ENCODE peak calls at places on chromosome 21, in six cellular contexts. R is brain microvascular endothelial cell, X is left ventricle myocardium inferior, D is RWPE1, C is heart left ventricle, F is A549. U is an unnamed sample.

GRCh38 chr21:29351691-29352090 is 53.0 kb downstream of the BACH1 start:
- DNase-seq in R (peak; percentile 64), X (no peak), D (no peak), C (no peak), F (no peak), U (no peak)

GRCh38 chr21:41066086-41066938 is 101.6 kb upstream of the BACE2 start:
- DNase-seq in R (no peak), X (peak; percentile 31), D (no peak), C (no peak), F (no peak), U (no peak)

GRCh38 chr21:33022828-33023573 is 2.7 kb upstream of the OLIG2 start:
- DNase-seq in R (no peak), X (no peak), D (no peak), C (no peak), F (no peak), U (no peak)

GRCh38 chr21:26840912-26841311 is 4.3 kb downstream of the ADAMTS1 start:
- DNase-seq in R (peak; percentile 38), X (peak; percentile 57), D (no peak), C (peak; percentile 81), F (no peak), U (peak; percentile 63)

GRCh38 chr21:33761104-33762036 is 119.1 kb downstream of the ITSN1 start:
- DNase-seq in R (peak; percentile 95), X (no peak), D (peak; percentile 78), C (peak; percentile 32), F (peak; percentile 46), U (no peak)

GRCh38 chr21:26169611-26170470 is 729 bp downstream of the APP start:
- DNase-seq in R (peak; percentile 45), X (peak; percentile 69), D (peak; percentile 53), C (peak; percentile 70), F (peak; percentile 22), U (peak; percentile 64)

GRCh38 chr21:22889445-22889844 is 1891.2 kb downstream of the NCAM2 start:
- DNase-seq in R (no peak), X (no peak), D (no peak), C (no peak), F (no peak), U (no peak)

GRCh38 chr21:43917515-43918384 is 52.7 kb downstream of the AGPAT3 start:
- DNase-seq in R (no peak), X (no peak), D (no peak), C (no peak), F (no peak), U (peak; percentile 10)

GRCh38 chr21:45140346-45140940 is 66.1 kb downstream of the ADARB1 start:
- DNase-seq in R (peak; percentile 94), X (peak; percentile 69), D (peak; percentile 78), C (peak; percentile 73), F (peak; percentile 79), U (peak; percentile 72)

GRCh38 chr21:28959367-28960099 is 33.1 kb downstream of the LTN1 start:
- DNase-seq in R (peak; percentile 68), X (no peak), D (no peak), C (no peak), F (peak; percentile 8), U (no peak)

GRCh38 chr21:44889625-44890337 is 16.3 kb upstream of the PTTG1IP start:
- DNase-seq in R (no peak), X (peak; percentile 11), D (no peak), C (no peak), F (no peak), U (no peak)

GRCh38 chr21:38561613-38562012 is 63.3 kb upstream of the ERG start:
- DNase-seq in R (no peak), X (no peak), D (no peak), C (no peak), F (no peak), U (no peak)

GRCh38 chr21:38562182-38562581 is 63.9 kb upstream of the ERG start:
- DNase-seq in R (no peak), X (no peak), D (no peak), C (no peak), F (no peak), U (no peak)

GRCh38 chr21:38561205-38561604 is 62.9 kb upstream of the ERG start:
- DNase-seq in R (no peak), X (no peak), D (no peak), C (no peak), F (no peak), U (no peak)

DNA sequence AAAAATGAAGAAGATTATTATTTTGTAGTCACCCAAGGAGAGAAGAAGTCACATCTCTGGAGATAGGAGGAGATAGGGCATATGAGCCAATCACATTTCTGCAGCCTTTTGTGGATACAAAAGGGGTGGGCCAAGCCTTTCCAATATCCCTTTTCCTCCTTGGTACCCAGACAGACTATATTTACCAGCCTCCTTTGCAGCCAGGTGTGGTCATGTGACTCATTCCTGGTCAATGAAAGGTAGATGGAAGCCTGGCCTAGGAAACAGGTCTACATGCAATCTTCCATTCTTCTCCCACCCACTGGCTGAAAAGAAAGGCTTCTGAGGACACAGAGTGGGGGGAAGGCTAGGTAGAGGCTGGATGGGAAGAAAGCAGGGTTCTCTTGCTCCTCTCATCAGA is 58.1 kb upstream of the ERG start:
- DNase-seq in R (no peak), X (no peak), D (no peak), C (no peak), F (no peak), U (no peak)
- H3K27ac ChIP-seq in R (no peak overlapping the region), X (no peak overlapping the region), D (no peak overlapping the region), C (no peak overlapping the region), F (no peak overlapping the region), U (no peak overlapping the region)

GRCh38 chr21:17045214-17045835 is 467.5 kb upstream of the CXADR start:
- DNase-seq in R (peak; percentile 1), X (no peak), D (no peak), C (no peak), F (no peak), U (no peak)
- TF ChIP-seq CTCF in R (peak; percentile 51), X (peak; percentile 61), D (peak; percentile 34), C (peak; percentile 49), F (peak; percentile 29), U (no peak)

DNA sequence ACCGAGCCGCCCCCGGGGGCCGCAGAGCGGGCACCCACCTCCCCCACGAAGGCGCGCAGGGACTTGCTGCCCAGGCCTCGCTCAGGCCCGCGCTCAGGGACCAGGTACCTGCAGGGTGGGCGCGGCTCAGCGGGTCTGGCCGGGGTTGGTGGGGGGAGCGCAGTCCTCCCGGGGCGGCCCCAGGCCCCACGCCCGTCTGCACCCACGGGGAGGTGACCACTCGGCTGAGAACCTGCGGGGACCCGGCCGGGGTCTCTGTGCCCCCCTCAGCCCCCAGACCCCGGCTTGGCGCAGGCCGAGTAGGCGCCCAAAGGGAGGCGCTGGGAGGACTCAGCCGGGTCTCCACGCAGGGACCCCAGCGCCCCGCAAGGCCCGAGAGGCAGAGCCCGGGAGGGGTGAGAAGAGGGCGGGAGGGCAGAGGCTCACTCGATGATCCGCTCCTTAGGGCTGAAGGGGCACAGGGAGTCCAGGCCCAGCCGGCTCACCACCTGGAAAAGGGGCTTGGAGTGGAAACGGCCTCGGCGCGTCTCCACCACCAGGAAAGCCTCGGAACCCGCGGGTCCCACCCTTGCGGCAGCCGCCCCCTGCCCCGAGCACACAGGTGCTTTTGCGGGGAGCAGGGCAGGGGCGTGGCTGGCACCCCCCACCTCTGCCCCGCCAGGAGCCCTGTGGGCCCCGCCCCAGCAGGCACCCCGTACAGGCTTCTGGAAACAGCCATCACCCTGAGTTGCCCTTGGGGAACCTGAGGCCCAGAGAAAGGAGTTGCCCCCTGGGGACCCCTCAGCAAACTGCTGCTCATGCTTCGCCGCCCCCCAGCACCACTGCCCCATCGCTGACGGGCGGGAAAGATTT is 9.3 kb downstream of the FTCD start:
- DNase-seq in R (no peak), X (no peak), D (no peak), C (no peak), F (no peak), U (peak; percentile 33)
- H3K27ac ChIP-seq in R (no peak overlapping the region), X (no peak overlapping the region), D (peak overlapping the region; percentile 21), C (no peak overlapping the region), F (no peak overlapping the region), U (no peak overlapping the region)

GRCh38 chr21:14877581-14878228 is 187.1 kb downstream of the NRIP1 start:
- DNase-seq in R (peak; percentile 53), X (no peak), D (peak; percentile 27), C (no peak), F (no peak), U (no peak)
- TF ChIP-seq CTCF in R (no peak), X (no peak), D (no peak), C (no peak), F (no peak), U (no peak)

GRCh38 chr21:38902608-38903445 is 97.1 kb downstream of the ETS2 start:
- DNase-seq in R (no peak), X (no peak), D (no peak), C (no peak), F (no peak), U (no peak)
- H3K27ac ChIP-seq in R (no peak overlapping the region), X (peak overlapping the region; percentile 71), D (peak overlapping the region; percentile 97), C (peak overlapping the region; percentile 62), F (no peak overlapping the region), U (no peak overlapping the region)

DNA sequence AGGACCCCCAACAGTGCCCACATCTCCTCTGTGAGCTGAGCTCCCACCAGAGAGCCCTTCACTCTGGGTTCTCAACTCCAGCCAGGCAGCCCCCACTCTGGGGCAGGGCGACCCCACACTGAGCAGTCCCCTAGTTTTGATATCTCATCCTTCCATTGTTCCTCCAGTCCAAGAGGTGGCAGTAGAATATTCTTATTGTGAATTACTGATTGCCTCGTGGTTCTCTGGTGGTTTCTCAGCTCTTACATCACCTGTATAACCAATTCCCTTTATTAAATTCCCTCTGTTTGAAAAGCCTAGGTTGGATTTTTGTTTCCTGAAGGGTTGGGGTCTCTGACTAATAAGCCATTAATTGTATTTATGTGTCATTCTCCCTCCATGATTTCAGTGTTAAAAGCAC is 407.5 kb downstream of the SETD4 start:
- DNase-seq in R (no peak), X (no peak), D (no peak), C (no peak), F (no peak), U (no peak)
- TF ChIP-seq CTCF in R (no peak), X (no peak), D (no peak), C (no peak), F (no peak), U (no peak)

GRCh38 chr21:42534901-42535378 is 21.3 kb downstream of the SLC37A1 start:
- DNase-seq in R (no peak), X (no peak), D (no peak), C (no peak), F (no peak), U (no peak)

GRCh38 chr21:42537106-42537742 is 23.6 kb downstream of the SLC37A1 start:
- DNase-seq in R (no peak), X (no peak), D (no peak), C (no peak), F (no peak), U (no peak)

GRCh38 chr21:42536601-42537000 is 22.9 kb downstream of the SLC37A1 start:
- DNase-seq in R (no peak), X (no peak), D (no peak), C (no peak), F (no peak), U (no peak)

GRCh38 chr21:42534361-42534900 is 20.8 kb downstream of the SLC37A1 start:
- DNase-seq in R (no peak), X (no peak), D (no peak), C (peak; percentile 52), F (no peak), U (no peak)

DNA sequence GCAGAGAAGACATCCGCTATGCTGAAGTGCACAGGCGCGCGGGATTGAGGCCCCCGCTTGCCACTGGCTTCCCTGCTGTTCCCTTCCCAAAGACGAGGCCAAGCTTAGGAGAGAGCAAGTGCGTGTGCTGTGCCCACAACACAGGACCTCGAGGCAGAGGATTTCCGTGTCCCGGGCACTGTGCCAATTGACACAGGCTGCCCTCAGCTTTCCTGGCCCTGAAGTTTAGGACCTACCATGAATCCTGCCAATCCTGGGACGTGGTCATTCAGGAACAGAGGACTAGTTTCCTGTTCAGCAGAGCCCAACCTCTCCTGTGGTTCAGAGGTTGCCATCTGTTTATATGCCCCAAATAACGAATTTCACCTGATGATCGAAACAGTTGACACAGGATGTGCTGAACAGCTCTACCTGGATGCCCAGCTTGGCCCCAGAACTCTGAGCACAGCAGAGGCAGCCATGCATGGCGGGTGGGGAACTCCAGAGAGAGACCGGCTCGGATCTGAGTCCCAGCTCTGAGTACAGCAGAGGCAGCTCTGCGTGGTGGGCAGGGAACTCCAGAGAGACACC is 22.0 kb downstream of the SLC37A1 start:
- DNase-seq in R (no peak), X (no peak), D (no peak), C (no peak), F (no peak), U (no peak)
- H3K27ac ChIP-seq in R (no peak overlapping the region), X (no peak overlapping the region), D (no peak overlapping the region), C (no peak overlapping the region), F (no peak overlapping the region), U (no peak overlapping the region)

U was measured in ovary.